ENCODE peak calls at places on chromosomes 4 and X, in seven cellular contexts. C is COR-L47, A is tibial artery, X is SJSA1, K is endothelial cell, H is NCI-H524 treated with DMSO at 0.1 percent for 48 hours, J is small intestine. S is an unnamed sample.

GRCh38 chrX:13893826-13894225 is 76.9 kb upstream of the GPM6B start:
- DNase-seq in K (no peak), A (no peak), X (no peak), C (no peak), J (no peak), H (no peak), S (no peak)

GRCh38 chr4:107838763-107839162 is 14.0 kb downstream of the SGMS2 start:
- DNase-seq in X (no peak), K (no peak), C (no peak), J (no peak), H (no peak), A (no peak), S (no peak)

GRCh38 chr4:55409468-55410171 is 13.9 kb downstream of the TMEM165 start:
- DNase-seq in J (no peak), H (peak; percentile 4), A (no peak), X (no peak), K (no peak), C (no peak), S (no peak)

GRCh38 chr4:79575709-79576479 is 167.9 kb upstream of the GK2 start:
- DNase-seq in K (no peak), H (no peak), J (no peak), C (no peak), X (no peak), A (peak; percentile 43), S (no peak)

GRCh38 chr4:36420111-36420679 is 138.8 kb downstream of the DTHD1 start:
- DNase-seq in A (no peak), K (no peak), H (no peak), X (no peak), J (no peak), C (no peak), S (no peak)

GRCh38 chrX:110806145-110806544 is 10.5 kb upstream of the CHRDL1 start:
- DNase-seq in C (no peak), H (no peak), X (no peak), J (no peak), K (no peak), A (no peak), S (no peak)

GRCh38 chr4:87974856-87975462 is 555 bp upstream of the SPP1 start:
- DNase-seq in K (no peak), X (no peak), H (no peak), J (no peak), C (peak; percentile 42), A (no peak), S (no peak)

GRCh38 chr4:53459548-53459947 is 82.1 kb downstream of the FIP1L1 start:
- DNase-seq in H (no peak), C (no peak), X (peak; percentile 27), K (no peak), J (peak; percentile 13), A (no peak), S (no peak)

GRCh38 chr4:45693746-45694145 is 430.1 kb downstream of the GABRG1 start:
- DNase-seq in K (no peak), C (peak; percentile 44), A (no peak), H (no peak), X (no peak), J (no peak), S (no peak)

GRCh38 chr4:185112104-185112503 is 31.0 kb upstream of the SLC25A4 start:
- DNase-seq in A (peak; percentile 41), X (peak; percentile 81), H (no peak), J (no peak), K (peak; percentile 13), C (no peak), S (no peak)

GRCh38 chr4:87865288-87865687 is 32.5 kb downstream of the MEPE start:
- DNase-seq in J (no peak), H (no peak), A (no peak), C (peak; percentile 20), K (no peak), X (peak; percentile 69), S (no peak)

S was measured in transverse colon.